ENCODE peak calls at places on chromosomes 4 and X, in four cellular contexts. N is foreskin melanocyte, K is MV-4-11, W is lung. P is an unnamed sample.

GRCh38 chr4:186554890-186555827 is at the start of gene MTNR1A:
- DNase-seq in W (no peak), K (no peak), N (no peak), P (no peak)

GRCh38 chr4:117455088-117455487 is 369.7 kb upstream of the TRAM1L1 start:
- DNase-seq in W (no peak), N (no peak), K (no peak), P (no peak)

GRCh38 chr4:6938237-6938636 is 28.6 kb downstream of the TBC1D14 start:
- DNase-seq in K (peak; percentile 92), W (no peak), N (no peak), P (peak; percentile 82)

GRCh38 chrX:29297171-29297800 is 710.0 kb downstream of the IL1RAPL1 start:
- DNase-seq in N (no peak), W (no peak), K (no peak), P (no peak)

GRCh38 chr4:87014284-87014782 is 79.5 kb downstream of the AFF1 start:
- DNase-seq in K (peak; percentile 55), N (no peak), W (no peak), P (no peak)

GRCh38 chr4:186102931-186103330 is 1.6 kb upstream of the FAM149A start:
- DNase-seq in K (no peak), N (no peak), W (no peak), P (no peak)

GRCh38 chr4:180281726-180282125 is 1961.5 kb upstream of the TENM3 start:
- DNase-seq in K (no peak), W (no peak), N (peak; percentile 36), P (no peak)

GRCh38 chr4:15327311-15328298 is 100.2 kb upstream of the C1QTNF7 start:
- DNase-seq in N (no peak), K (no peak), W (no peak), P (no peak)

GRCh38 chr4:23828779-23829178 is 61.1 kb downstream of the PPARGC1A start:
- DNase-seq in W (no peak), N (no peak), K (no peak), P (no peak)

GRCh38 chrX:103066606-103067005 is 2.6 kb upstream of the BEX1 start:
- DNase-seq in K (no peak), N (peak; percentile 6), W (no peak), P (no peak)

GRCh38 chr4:147580396-147580795 is 36.8 kb upstream of the TMEM184C start:
- DNase-seq in N (no peak), W (no peak), K (peak; percentile 18), P (no peak)

GRCh38 chr4:118313098-118313497 is 39.7 kb downstream of the PRSS12 start:
- DNase-seq in W (no peak), K (no peak), N (no peak), P (no peak)

GRCh38 chr4:23366207-23366906 is 523.5 kb downstream of the PPARGC1A start:
- DNase-seq in N (no peak), W (no peak), K (no peak), P (no peak)

GRCh38 chrX:9587551-9588096 is 122.8 kb downstream of the TBL1X start:
- DNase-seq in K (no peak), N (no peak), W (no peak), P (no peak)

GRCh38 chr4:27239651-27240050 is 379.0 kb downstream of the STIM2 start:
- DNase-seq in W (no peak), N (no peak), K (no peak), P (no peak)

GRCh38 chrX:66166671-66167070 is 2.6 kb downstream of the HEPH start:
- DNase-seq in W (no peak), N (no peak), K (no peak), P (no peak)

GRCh38 chr4:140172960-140173359 is 19.0 kb upstream of the MAML3 start:
- DNase-seq in K (no peak), W (no peak), N (no peak), P (no peak)

GRCh38 chrX:130165181-130165702 is 399 bp downstream of the AIFM1 start:
- DNase-seq in K (no peak), N (no peak), W (no peak), P (no peak)

GRCh38 chr4:7252510-7253340 is 60.4 kb downstream of the SORCS2 start:
- DNase-seq in N (no peak), W (no peak), K (no peak), P (no peak)

GRCh38 chr4:75844151-75844662 is 58.0 kb downstream of the PPEF2 start:
- DNase-seq in N (peak; percentile 26), W (no peak), K (no peak), P (no peak)

GRCh38 chr4:101271516-101271915 is 75.8 kb downstream of the PPP3CA start:
- DNase-seq in W (no peak), K (no peak), N (no peak), P (no peak)

GRCh38 chr4:72295966-72296557 is 264.3 kb downstream of the NPFFR2 start:
- DNase-seq in N (peak; percentile 92), K (peak; percentile 6), W (no peak), P (no peak)

GRCh38 chrX:11381464-11381863 is 88.3 kb downstream of the AMELX start:
- DNase-seq in K (peak; percentile 17), W (no peak), N (peak; percentile 52), P (peak; percentile 16)

GRCh38 chrX:103362504-103362903 is 6.2 kb downstream of the TCEAL9 start:
- DNase-seq in K (no peak), W (no peak), N (peak; percentile 22), P (no peak)

GRCh38 chrX:44010626-44011025 is 37.4 kb upstream of the NDP start:
- DNase-seq in N (no peak), K (no peak), W (no peak), P (no peak)

GRCh38 chrX:114774691-114775090 is 190.8 kb downstream of the HTR2C start:
- DNase-seq in W (no peak), K (no peak), N (no peak), P (no peak)